ENCODE peak calls at places on chromosomes 12 and 14, in ten cellular contexts. D is transverse colon; U is AG09309; N is A549; P is astrocyte of the cerebellum; S is CD8-positive, alpha-beta T cell; H is fibroblast of mammary gland; Y is ovary; Z is stomach; V is left ventricle myocardium inferior. K is an unnamed sample.
A peak's percentile ranks its signal among the peaks of the same experiment; 100 is the strongest.

GRCh38 chr14:39339003-39339402 is 93.2 kb downstream of the FBXO33 start:
- DNase-seq in D (no peak), U (no peak), N (no peak), P (peak; percentile 28), S (no peak), H (no peak), Y (no peak), Z (peak; percentile 68), V (no peak), K (no peak)

GRCh38 chr12:82876075-82876474 is 189.4 kb downstream of the TMTC2 start:
- DNase-seq in D (no peak), U (no peak), N (no peak), P (no peak), S (no peak), H (no peak), Y (no peak), Z (no peak), V (no peak), K (no peak)

GRCh38 chr14:96309907-96310330 is 53.2 kb downstream of the ATG2B start:
- DNase-seq in D (no peak), U (no peak), N (peak; percentile 44), P (no peak), S (no peak), H (peak; percentile 8), Y (no peak), Z (no peak), V (no peak), K (no peak)

GRCh38 chr12:67426067-67426466 is 156.9 kb downstream of the CAND1 start:
- DNase-seq in D (no peak), U (peak; percentile 33), N (no peak), P (peak; percentile 96), S (no peak), H (peak; percentile 83), Y (no peak), Z (no peak), V (no peak), K (no peak)

GRCh38 chr14:100828448-100828834 is 2.5 kb downstream of the MEG3 start:
- DNase-seq in D (no peak), U (no peak), N (no peak), P (no peak), S (no peak), H (no peak), Y (peak; percentile 39), Z (no peak), V (no peak), K (no peak)

GRCh38 chr14:68789002-68789797 is 3.7 kb downstream of the ZFP36L1 start:
- DNase-seq in D (peak; percentile 91), U (no peak), N (peak; percentile 89), P (peak; percentile 60), S (peak; percentile 77), H (peak; percentile 70), Y (peak; percentile 88), Z (peak; percentile 88), V (peak; percentile 87), K (no peak)

GRCh38 chr12:3419538-3419937 is 71.5 kb upstream of the PRMT8 start:
- DNase-seq in D (no peak), U (no peak), N (no peak), P (no peak), S (no peak), H (no peak), Y (no peak), Z (no peak), V (no peak), K (no peak)

GRCh38 chr12:29703528-29703927 is 80.2 kb downstream of the TMTC1 start:
- DNase-seq in D (no peak), U (no peak), N (no peak), P (no peak), S (no peak), H (no peak), Y (no peak), Z (no peak), V (no peak), K (no peak)

GRCh38 chr12:21296751-21297406 is 37.8 kb downstream of the SLCO1A2 start:
- DNase-seq in D (no peak), U (no peak), N (peak; percentile 16), P (peak; percentile 6), S (no peak), H (peak; percentile 19), Y (no peak), Z (no peak), V (no peak), K (no peak)

GRCh38 chr14:49585803-49586672 is at the start of gene RPS29:
- DNase-seq in D (peak; percentile 98), U (peak; percentile 97), N (peak; percentile 99), P (peak; percentile 100), S (peak; percentile 97), H (peak; percentile 99), Y (peak; percentile 98), Z (peak; percentile 99), V (peak; percentile 97), K (peak; percentile 99)

GRCh38 chr12:9381619-9382018 is 173.4 kb upstream of the PZP start:
- DNase-seq in D (no peak), U (no peak), N (no peak), P (no peak), S (no peak), H (no peak), Y (no peak), Z (no peak), V (no peak), K (no peak)

GRCh38 chr12:13164271-13164670 is 32.3 kb upstream of the EMP1 start:
- DNase-seq in D (no peak), U (no peak), N (no peak), P (no peak), S (no peak), H (no peak), Y (no peak), Z (no peak), V (no peak), K (no peak)

GRCh38 chr14:94536836-94537235 is 24.4 kb upstream of the SERPINA4 start:
- DNase-seq in D (no peak), U (no peak), N (peak; percentile 65), P (no peak), S (no peak), H (peak; percentile 20), Y (no peak), Z (no peak), V (no peak), K (peak; percentile 18)

GRCh38 chr14:69877492-69877891 is 1.7 kb upstream of the SMOC1 start:
- DNase-seq in D (no peak), U (no peak), N (peak; percentile 51), P (peak; percentile 33), S (no peak), H (peak; percentile 67), Y (no peak), Z (no peak), V (no peak), K (peak; percentile 13)

GRCh38 chr14:88834883-88835431 is 10.5 kb downstream of the TTC8 start:
- DNase-seq in D (no peak), U (no peak), N (no peak), P (peak; percentile 20), S (no peak), H (peak; percentile 74), Y (no peak), Z (no peak), V (no peak), K (no peak)
- H3K4me3 ChIP-seq in D (no peak overlapping the region), U (no peak overlapping the region), N (no peak overlapping the region), P (no peak overlapping the region), S (no peak overlapping the region), H (no peak overlapping the region), Y (no peak overlapping the region), Z (no peak overlapping the region), V (no peak overlapping the region), K (no peak overlapping the region)

DNA sequence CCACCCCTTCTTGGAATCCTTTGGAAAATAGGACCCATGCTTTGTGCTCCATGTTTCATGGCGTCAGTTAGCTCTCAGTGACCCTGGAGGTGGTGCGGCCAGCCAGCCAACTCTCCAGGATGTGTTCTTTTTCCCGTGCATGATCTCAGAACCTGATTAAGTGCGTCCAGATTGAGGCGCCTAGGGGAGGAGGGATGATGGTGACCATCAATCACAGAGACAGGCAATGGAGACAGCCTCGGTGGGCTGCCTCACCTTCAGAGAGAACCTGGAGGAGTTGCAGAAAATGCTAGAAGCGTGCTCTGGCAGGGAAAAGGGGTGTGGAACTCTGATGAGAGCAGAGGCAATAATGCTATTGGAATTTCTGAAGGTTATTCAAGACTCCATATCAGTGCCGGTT is 53.1 kb upstream of the IGF1 start:
- DNase-seq in D (no peak), U (no peak), N (no peak), P (no peak), S (no peak), H (no peak), Y (no peak), Z (no peak), V (no peak), K (no peak)
- TF ChIP-seq CTCF in D (no peak), U (no peak), N (no peak), P (no peak), S (no peak), H (no peak), Y (no peak), Z (no peak), V (no peak), K (no peak)

GRCh38 chr14:32578181-32578580 is 249.1 kb downstream of the AKAP6 start:
- DNase-seq in D (no peak), U (no peak), N (no peak), P (no peak), S (no peak), H (no peak), Y (no peak), Z (no peak), V (no peak), K (peak; percentile 22)

GRCh38 chr14:32572867-32573149 is 243.7 kb downstream of the AKAP6 start:
- DNase-seq in D (no peak), U (no peak), N (no peak), P (no peak), S (no peak), H (no peak), Y (no peak), Z (no peak), V (no peak), K (no peak)

GRCh38 chr14:32574269-32574668 is 245.2 kb downstream of the AKAP6 start:
- DNase-seq in D (no peak), U (no peak), N (no peak), P (no peak), S (no peak), H (no peak), Y (no peak), Z (no peak), V (no peak), K (no peak)

GRCh38 chr14:32571995-32572866 is 243.1 kb downstream of the AKAP6 start:
- DNase-seq in D (peak; percentile 46), U (no peak), N (no peak), P (no peak), S (no peak), H (no peak), Y (no peak), Z (no peak), V (no peak), K (no peak)

GRCh38 chr14:32576088-32576795 is 247.1 kb downstream of the AKAP6 start:
- DNase-seq in D (peak; percentile 41), U (no peak), N (peak; percentile 55), P (peak; percentile 65), S (peak; percentile 7), H (peak; percentile 69), Y (peak; percentile 61), Z (peak; percentile 39), V (no peak), K (peak; percentile 18)
- H3K4me3 ChIP-seq in D (no peak overlapping the region), U (no peak overlapping the region), N (no peak overlapping the region), P (no peak overlapping the region), S (no peak overlapping the region), H (no peak overlapping the region), Y (no peak overlapping the region), Z (peak overlapping the region; percentile 9), V (peak overlapping the region; percentile 36), K (no peak overlapping the region)

GRCh38 chr14:26905219-26905618 is 307.4 kb upstream of the NOVA1 start:
- DNase-seq in D (no peak), U (no peak), N (no peak), P (no peak), S (no peak), H (no peak), Y (no peak), Z (no peak), V (no peak), K (no peak)
- TF ChIP-seq CTCF in D (no peak), U (no peak), N (peak; percentile 9), P (no peak), S (no peak), H (no peak), Y (no peak), Z (no peak), V (no peak), K (no peak)

K was measured in GM12864.